ENCODE peak calls at places on chromosome 21, in seven cellular contexts. F, I, E, O, K, C and M are unnamed samples.

GRCh38 chr21:25670726-25671125 is 31.7 kb downstream of the JAM2 start:
- DNase-seq in F (no peak), I (no peak), E (peak), O (no peak), K (no peak), C (no peak), M (no peak)

GRCh38 chr21:37758997-37759396 is 157.3 kb downstream of the KCNJ6 start:
- DNase-seq in F (no peak), I (no peak), E (peak), O (peak), K (no peak), C (no peak), M (no peak)

GRCh38 chr21:39014751-39015150 is 168.5 kb downstream of the PSMG1 start:
- DNase-seq in F (no peak), I (no peak), E (peak), O (no peak), K (no peak), C (no peak), M (no peak)

GRCh38 chr21:40208960-40209359 is 341.7 kb downstream of the PCP4 start:
- DNase-seq in F (no peak), I (no peak), E (no peak), O (no peak), K (no peak), C (no peak), M (no peak)

GRCh38 chr21:46113497-46114176 is 15.7 kb downstream of the COL6A2 start:
- DNase-seq in F (no peak), I (peak), E (no peak), O (no peak), K (peak), C (no peak), M (no peak)

GRCh38 chr21:25997788-25998611 is 172.6 kb downstream of the APP start:
- DNase-seq in F (no peak), I (no peak), E (no peak), O (no peak), K (no peak), C (no peak), M (no peak)

GRCh38 chr21:43274022-43274945 is 105.5 kb downstream of the CRYAA start:
- DNase-seq in F (no peak), I (no peak), E (no peak), O (no peak), K (no peak), C (no peak), M (no peak)

GRCh38 chr21:38997051-38997450 is 186.2 kb downstream of the PSMG1 start:
- DNase-seq in F (no peak), I (no peak), E (no peak), O (no peak), K (no peak), C (no peak), M (no peak)

GRCh38 chr21:26404288-26404687 is 168.8 kb downstream of the CYYR1 start:
- DNase-seq in F (no peak), I (no peak), E (no peak), O (no peak), K (no peak), C (no peak), M (no peak)

GRCh38 chr21:42307106-42307505 is 8.1 kb downstream of the TFF3 start:
- DNase-seq in F (no peak), I (no peak), E (no peak), O (no peak), K (no peak), C (no peak), M (no peak)

GRCh38 chr21:25323356-25323949 is 283.8 kb downstream of the MRPL39 start:
- DNase-seq in F (no peak), I (no peak), E (no peak), O (no peak), K (no peak), C (no peak), M (no peak)

GRCh38 chr21:20377250-20377649 is 621.0 kb upstream of the NCAM2 start:
- DNase-seq in F (no peak), I (no peak), E (no peak), O (no peak), K (no peak), C (no peak), M (no peak)

GRCh38 chr21:32712043-32712442 is 15.8 kb downstream of the SYNJ1 start:
- DNase-seq in F (no peak), I (no peak), E (no peak), O (peak), K (no peak), C (no peak), M (no peak)

GRCh38 chr21:25863747-25864146 is 129.0 kb downstream of the GABPA start:
- DNase-seq in F (no peak), I (no peak), E (no peak), O (no peak), K (no peak), C (no peak), M (no peak)

GRCh38 chr21:27954806-27955205 is 987.9 kb upstream of the ADAMTS5 start:
- DNase-seq in F (no peak), I (no peak), E (peak), O (no peak), K (no peak), C (no peak), M (no peak)

GRCh38 chr21:33434770-33435360 is 31.7 kb downstream of the IFNGR2 start:
- DNase-seq in F (no peak), I (no peak), E (peak), O (peak), K (peak), C (no peak), M (no peak)

GRCh38 chr21:36265431-36265830 is 54.6 kb upstream of the MORC3 start:
- DNase-seq in F (no peak), I (no peak), E (no peak), O (no peak), K (no peak), C (no peak), M (no peak)

GRCh38 chr21:16912075-16912474 is 600.8 kb upstream of the CXADR start:
- DNase-seq in F (no peak), I (no peak), E (peak), O (no peak), K (no peak), C (no peak), M (no peak)

GRCh38 chr21:39348355-39349210 is at the start of gene HMGN1:
- DNase-seq in F (peak), I (peak), E (peak), O (peak), K (peak), C (peak), M (peak)